ENCODE peak calls at places on chromosome 6, in five cellular contexts. C is CD8-positive, alpha-beta memory T cell; P is neuronal stem cell; Z is stimulated activated CD4-positive, alpha-beta T cell treated with anti-CD3 and anti-CD28 coated beads, Interleukin-4, amount 100 ng/mL, for 24 hours; D is naive B cell. E is an unnamed sample.

GRCh38 chr6:52840763-52841585 is at the start of gene GSTA5:
- DNase-seq in Z (no peak), P (no peak), C (no peak), D (no peak), E (no peak)

GRCh38 chr6:170211404-170212025 is 79.4 kb downstream of the DLL1 start:
- DNase-seq in C (no peak), Z (no peak), D (no peak), P (no peak), E (no peak)

GRCh38 chr6:157563611-157564284 is 182.8 kb downstream of the ZDHHC14 start:
- DNase-seq in Z (no peak), D (peak), C (no peak), P (no peak), E (no peak)

GRCh38 chr6:112198582-112198981 is 55.8 kb downstream of the LAMA4 start:
- DNase-seq in C (no peak), P (no peak), D (no peak), Z (no peak), E (no peak)

GRCh38 chr6:80550748-80551147 is 444.3 kb downstream of the BCKDHB start:
- DNase-seq in Z (no peak), D (no peak), C (no peak), P (no peak), E (no peak)

GRCh38 chr6:39411465-39411864 is 89.0 kb upstream of the KCNK16 start:
- DNase-seq in C (no peak), P (no peak), Z (no peak), D (no peak), E (no peak)

GRCh38 chr6:105209950-105210706 is 30.3 kb upstream of the POPDC3 start:
- DNase-seq in P (no peak), D (no peak), C (no peak), Z (no peak), E (no peak)

GRCh38 chr6:100078509-100078908 is 84.5 kb upstream of the MCHR2 start:
- DNase-seq in C (no peak), D (no peak), P (peak), Z (no peak), E (no peak)

GRCh38 chr6:69680302-69680701 is 116.5 kb downstream of the LMBRD1 start:
- DNase-seq in P (no peak), Z (no peak), C (no peak), D (no peak), E (no peak)